ENCODE peak calls at places on chromosomes 11 and 22, in seven cellular contexts. One of them, this sample, is unnamed.

GRCh38 chr11:3662856-3663255 is 8.3 kb downstream of the CHRNA10 start:
- DNase-seq in astrocyte of the spinal cord: no peak
- DNase-seq in CD8-positive, alpha-beta memory T cell: no peak
- DNase-seq in foreskin fibroblast: no peak
- DNase-seq in adrenal gland: no peak
- DNase-seq in tibial artery: no peak
- DNase-seq in uterus: no peak
- DNase-seq in this sample: no peak

GRCh38 chr22:32059426-32059825 is 16.4 kb downstream of the SLC5A1 start:
- DNase-seq in astrocyte of the spinal cord: no peak
- DNase-seq in CD8-positive, alpha-beta memory T cell: no peak
- DNase-seq in foreskin fibroblast: no peak
- DNase-seq in adrenal gland: no peak
- DNase-seq in tibial artery: no peak
- DNase-seq in uterus: no peak
- DNase-seq in this sample: no peak

GRCh38 chr11:37858398-37858797 is 1260.4 kb upstream of the RAG2 start:
- DNase-seq in astrocyte of the spinal cord: no peak
- DNase-seq in CD8-positive, alpha-beta memory T cell: no peak
- DNase-seq in foreskin fibroblast: peak
- DNase-seq in adrenal gland: no peak
- DNase-seq in tibial artery: no peak
- DNase-seq in uterus: no peak
- DNase-seq in this sample: no peak

GRCh38 chr22:37328017-37328416 is 45.7 kb downstream of the CYTH4 start:
- DNase-seq in astrocyte of the spinal cord: peak
- DNase-seq in CD8-positive, alpha-beta memory T cell: no peak
- DNase-seq in foreskin fibroblast: peak
- DNase-seq in adrenal gland: no peak
- DNase-seq in tibial artery: no peak
- DNase-seq in uterus: no peak
- DNase-seq in this sample: peak

GRCh38 chr11:16297332-16297731 is 59.0 kb downstream of the SOX6 start:
- DNase-seq in astrocyte of the spinal cord: no peak
- DNase-seq in CD8-positive, alpha-beta memory T cell: no peak
- DNase-seq in foreskin fibroblast: no peak
- DNase-seq in adrenal gland: no peak
- DNase-seq in tibial artery: no peak
- DNase-seq in uterus: no peak
- DNase-seq in this sample: no peak

GRCh38 chr11:119728226-119728626 is 774 bp downstream of the NECTIN1 start:
- DNase-seq in astrocyte of the spinal cord: no peak
- DNase-seq in CD8-positive, alpha-beta memory T cell: no peak
- DNase-seq in foreskin fibroblast: peak
- DNase-seq in adrenal gland: no peak
- DNase-seq in tibial artery: no peak
- DNase-seq in uterus: no peak
- DNase-seq in this sample: no peak

GRCh38 chr11:2466869-2467694 is 22.3 kb downstream of the KCNQ1 start:
- DNase-seq in astrocyte of the spinal cord: no peak
- DNase-seq in CD8-positive, alpha-beta memory T cell: peak
- DNase-seq in foreskin fibroblast: no peak
- DNase-seq in adrenal gland: peak
- DNase-seq in tibial artery: peak
- DNase-seq in uterus: no peak
- DNase-seq in this sample: no peak

GRCh38 chr11:110027627-110028371 is 65.4 kb upstream of the ZC3H12C start:
- DNase-seq in astrocyte of the spinal cord: no peak
- DNase-seq in CD8-positive, alpha-beta memory T cell: no peak
- DNase-seq in foreskin fibroblast: no peak
- DNase-seq in adrenal gland: no peak
- DNase-seq in tibial artery: no peak
- DNase-seq in uterus: no peak
- DNase-seq in this sample: no peak

GRCh38 chr11:114478768-114479167 is 39.5 kb downstream of the REXO2 start:
- DNase-seq in astrocyte of the spinal cord: peak
- DNase-seq in CD8-positive, alpha-beta memory T cell: no peak
- DNase-seq in foreskin fibroblast: peak
- DNase-seq in adrenal gland: no peak
- DNase-seq in tibial artery: no peak
- DNase-seq in uterus: no peak
- DNase-seq in this sample: peak

GRCh38 chr22:28808716-28809355 is 8.5 kb upstream of the XBP1 start:
- DNase-seq in astrocyte of the spinal cord: no peak
- DNase-seq in CD8-positive, alpha-beta memory T cell: no peak
- DNase-seq in foreskin fibroblast: no peak
- DNase-seq in adrenal gland: no peak
- DNase-seq in tibial artery: no peak
- DNase-seq in uterus: no peak
- DNase-seq in this sample: no peak

GRCh38 chr11:36672815-36673450 is 74.9 kb upstream of the RAG2 start:
- DNase-seq in astrocyte of the spinal cord: peak
- DNase-seq in CD8-positive, alpha-beta memory T cell: no peak
- DNase-seq in foreskin fibroblast: peak
- DNase-seq in adrenal gland: peak
- DNase-seq in tibial artery: no peak
- DNase-seq in uterus: no peak
- DNase-seq in this sample: peak

GRCh38 chr11:119055901-119056300 is 1.1 kb downstream of the HYOU1 start:
- DNase-seq in astrocyte of the spinal cord: peak
- DNase-seq in CD8-positive, alpha-beta memory T cell: no peak
- DNase-seq in foreskin fibroblast: peak
- DNase-seq in adrenal gland: no peak
- DNase-seq in tibial artery: no peak
- DNase-seq in uterus: no peak
- DNase-seq in this sample: no peak

GRCh38 chr11:104653011-104653806 is 245.1 kb downstream of the CASP12 start:
- DNase-seq in astrocyte of the spinal cord: peak
- DNase-seq in CD8-positive, alpha-beta memory T cell: no peak
- DNase-seq in foreskin fibroblast: no peak
- DNase-seq in adrenal gland: peak
- DNase-seq in tibial artery: no peak
- DNase-seq in uterus: no peak
- DNase-seq in this sample: no peak

GRCh38 chr22:29071261-29072045 is 1.4 kb upstream of the KREMEN1 start:
- DNase-seq in astrocyte of the spinal cord: peak
- DNase-seq in CD8-positive, alpha-beta memory T cell: no peak
- DNase-seq in foreskin fibroblast: peak
- DNase-seq in adrenal gland: no peak
- DNase-seq in tibial artery: no peak
- DNase-seq in uterus: peak
- DNase-seq in this sample: no peak

GRCh38 chr11:8068605-8069221 is 12.3 kb upstream of the TUB start:
- DNase-seq in astrocyte of the spinal cord: peak
- DNase-seq in CD8-positive, alpha-beta memory T cell: no peak
- DNase-seq in foreskin fibroblast: peak
- DNase-seq in adrenal gland: peak
- DNase-seq in tibial artery: peak
- DNase-seq in uterus: peak
- DNase-seq in this sample: peak

GRCh38 chr11:106234794-106235193 is 157.3 kb downstream of the AASDHPPT start:
- DNase-seq in astrocyte of the spinal cord: no peak
- DNase-seq in CD8-positive, alpha-beta memory T cell: no peak
- DNase-seq in foreskin fibroblast: no peak
- DNase-seq in adrenal gland: no peak
- DNase-seq in tibial artery: no peak
- DNase-seq in uterus: no peak
- DNase-seq in this sample: no peak

GRCh38 chr11:5596611-5597201 is at the start of gene TRIM6:
- DNase-seq in astrocyte of the spinal cord: peak
- DNase-seq in CD8-positive, alpha-beta memory T cell: no peak
- DNase-seq in foreskin fibroblast: peak
- DNase-seq in adrenal gland: peak
- DNase-seq in tibial artery: peak
- DNase-seq in uterus: peak
- DNase-seq in this sample: no peak

GRCh38 chr11:102115557-102115956 is 5.3 kb downstream of the YAP1 start:
- DNase-seq in astrocyte of the spinal cord: peak
- DNase-seq in CD8-positive, alpha-beta memory T cell: no peak
- DNase-seq in foreskin fibroblast: peak
- DNase-seq in adrenal gland: no peak
- DNase-seq in tibial artery: no peak
- DNase-seq in uterus: no peak
- DNase-seq in this sample: peak

GRCh38 chr11:45924927-45925326 is 2.5 kb downstream of the LARGE2 start:
- DNase-seq in astrocyte of the spinal cord: no peak
- DNase-seq in CD8-positive, alpha-beta memory T cell: no peak
- DNase-seq in foreskin fibroblast: no peak
- DNase-seq in adrenal gland: no peak
- DNase-seq in tibial artery: peak
- DNase-seq in uterus: no peak
- DNase-seq in this sample: no peak

GRCh38 chr11:1345752-1346513 is 36.5 kb upstream of the TOLLIP start:
- DNase-seq in astrocyte of the spinal cord: no peak
- DNase-seq in CD8-positive, alpha-beta memory T cell: no peak
- DNase-seq in foreskin fibroblast: no peak
- DNase-seq in adrenal gland: peak
- DNase-seq in tibial artery: peak
- DNase-seq in uterus: no peak
- DNase-seq in this sample: no peak

DNA sequence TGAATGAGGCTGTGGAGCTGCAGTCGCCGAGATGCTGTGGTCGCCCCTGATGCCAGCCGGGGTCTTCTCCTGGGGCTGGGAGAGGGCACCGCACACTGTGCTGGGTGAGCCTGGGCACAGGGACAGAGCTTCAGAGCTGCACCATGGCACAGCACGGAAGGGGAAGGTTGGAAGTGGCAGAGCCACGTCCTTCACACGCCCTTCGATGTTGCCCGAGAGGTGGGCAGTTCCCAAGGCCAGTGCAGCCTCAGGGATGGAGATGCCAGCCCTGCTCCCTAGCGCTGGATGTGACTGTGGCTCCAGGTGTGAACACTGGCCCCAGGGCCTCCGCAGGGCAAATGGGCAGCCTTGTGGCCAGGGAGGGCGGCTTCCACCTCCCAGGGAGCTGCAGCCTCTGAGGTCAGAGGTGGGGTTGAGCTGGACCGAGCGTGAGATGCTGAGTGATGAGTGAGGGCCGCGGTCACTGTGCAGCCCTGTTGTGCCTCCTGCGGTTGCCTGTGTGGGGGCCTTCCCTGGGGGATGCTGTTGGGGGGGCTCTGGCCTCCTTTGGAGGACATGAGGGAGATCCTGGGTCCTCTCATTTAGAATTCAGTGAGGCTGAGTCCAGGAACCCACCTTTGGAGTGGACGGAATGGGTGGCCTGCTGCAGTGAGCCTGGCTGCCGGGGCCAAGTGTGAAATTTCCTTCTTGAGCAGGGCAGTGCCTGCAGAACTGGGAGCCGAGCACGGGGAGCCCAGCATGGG is 1090.0 kb downstream of the BRD1 start:
- DNase-seq in astrocyte of the spinal cord: no peak
- DNase-seq in CD8-positive, alpha-beta memory T cell: no peak
- DNase-seq in foreskin fibroblast: no peak
- DNase-seq in adrenal gland: no peak
- DNase-seq in tibial artery: peak
- DNase-seq in uterus: no peak
- DNase-seq in this sample: no peak
- H3K4me3 ChIP-seq in astrocyte of the spinal cord: no peak
- H3K4me3 ChIP-seq in CD8-positive, alpha-beta memory T cell: no peak
- H3K4me3 ChIP-seq in foreskin fibroblast: no peak
- H3K4me3 ChIP-seq in adrenal gland: no peak
- H3K4me3 ChIP-seq in tibial artery: no peak
- H3K4me3 ChIP-seq in uterus: no peak
- H3K4me3 ChIP-seq in this sample: no peak

GRCh38 chr22:17233348-17234043 is 14.3 kb upstream of the ADA2 start:
- DNase-seq in astrocyte of the spinal cord: no peak
- DNase-seq in CD8-positive, alpha-beta memory T cell: no peak
- DNase-seq in foreskin fibroblast: no peak
- DNase-seq in adrenal gland: no peak
- DNase-seq in tibial artery: no peak
- DNase-seq in uterus: no peak
- DNase-seq in this sample: no peak
- H3K4me3 ChIP-seq in astrocyte of the spinal cord: no peak
- H3K4me3 ChIP-seq in CD8-positive, alpha-beta memory T cell: no peak
- H3K4me3 ChIP-seq in foreskin fibroblast: no peak
- H3K4me3 ChIP-seq in adrenal gland: no peak
- H3K4me3 ChIP-seq in tibial artery: no peak
- H3K4me3 ChIP-seq in uterus: no peak
- H3K4me3 ChIP-seq in this sample: no peak

DNA sequence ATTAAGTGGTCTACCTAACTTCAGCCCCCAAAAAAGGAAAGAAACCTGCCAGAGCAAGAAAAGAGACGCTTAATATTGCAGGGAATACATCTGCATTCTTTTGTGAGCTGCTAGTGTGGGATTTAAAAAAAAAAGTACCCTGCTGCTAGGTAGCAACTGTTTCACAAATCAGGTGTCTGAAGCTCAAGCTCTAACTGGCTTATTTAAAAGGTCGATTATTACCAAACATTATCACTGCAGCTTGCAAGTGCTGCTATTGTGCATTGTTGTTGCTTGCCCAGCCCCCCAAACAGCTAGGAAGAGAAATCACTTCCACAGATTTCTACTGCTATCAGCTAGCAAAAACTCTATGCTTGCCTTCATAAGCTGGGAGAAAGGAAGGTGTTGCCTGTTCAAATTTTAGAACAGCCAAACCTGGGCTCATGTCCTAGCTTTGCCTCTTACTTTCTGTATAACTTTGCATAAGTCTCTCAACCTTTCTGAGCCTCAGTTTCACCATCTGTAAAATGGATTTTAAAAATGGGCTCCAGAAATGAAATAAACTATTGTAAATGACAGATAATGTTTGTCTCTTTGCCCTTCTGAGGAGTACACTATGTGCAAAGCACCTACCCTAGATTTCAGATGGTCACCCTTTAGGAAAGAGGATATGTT is 68.9 kb downstream of the FAM168A start:
- DNase-seq in astrocyte of the spinal cord: no peak
- DNase-seq in CD8-positive, alpha-beta memory T cell: no peak
- DNase-seq in foreskin fibroblast: no peak
- DNase-seq in adrenal gland: no peak
- DNase-seq in tibial artery: no peak
- DNase-seq in uterus: no peak
- DNase-seq in this sample: no peak
- H3K4me3 ChIP-seq in astrocyte of the spinal cord: no peak
- H3K4me3 ChIP-seq in CD8-positive, alpha-beta memory T cell: no peak
- H3K4me3 ChIP-seq in foreskin fibroblast: no peak
- H3K4me3 ChIP-seq in adrenal gland: no peak
- H3K4me3 ChIP-seq in tibial artery: peak
- H3K4me3 ChIP-seq in uterus: no peak
- H3K4me3 ChIP-seq in this sample: no peak

GRCh38 chr22:19290400-19291217 is 910 bp downstream of the CLTCL1 start:
- DNase-seq in astrocyte of the spinal cord: peak
- DNase-seq in CD8-positive, alpha-beta memory T cell: no peak
- DNase-seq in foreskin fibroblast: no peak
- DNase-seq in adrenal gland: no peak
- DNase-seq in tibial artery: no peak
- DNase-seq in uterus: no peak
- DNase-seq in this sample: no peak

GRCh38 chr22:19292262-19293230 is 1.0 kb upstream of the CLTCL1 start:
- DNase-seq in astrocyte of the spinal cord: no peak
- DNase-seq in CD8-positive, alpha-beta memory T cell: no peak
- DNase-seq in foreskin fibroblast: peak
- DNase-seq in adrenal gland: peak
- DNase-seq in tibial artery: peak
- DNase-seq in uterus: peak
- DNase-seq in this sample: peak

GRCh38 chr22:19291218-19291579 is 320 bp downstream of the CLTCL1 start:
- DNase-seq in astrocyte of the spinal cord: peak
- DNase-seq in CD8-positive, alpha-beta memory T cell: peak
- DNase-seq in foreskin fibroblast: peak
- DNase-seq in adrenal gland: peak
- DNase-seq in tibial artery: peak
- DNase-seq in uterus: peak
- DNase-seq in this sample: no peak

GRCh38 chr22:19289475-19290161 is 1.9 kb downstream of the CLTCL1 start:
- DNase-seq in astrocyte of the spinal cord: peak
- DNase-seq in CD8-positive, alpha-beta memory T cell: no peak
- DNase-seq in foreskin fibroblast: peak
- DNase-seq in adrenal gland: no peak
- DNase-seq in tibial artery: no peak
- DNase-seq in uterus: no peak
- DNase-seq in this sample: peak

GRCh38 chr22:19291580-19292261 is at the start of gene CLTCL1:
- DNase-seq in astrocyte of the spinal cord: peak
- DNase-seq in CD8-positive, alpha-beta memory T cell: peak
- DNase-seq in foreskin fibroblast: peak
- DNase-seq in adrenal gland: peak
- DNase-seq in tibial artery: peak
- DNase-seq in uterus: peak
- DNase-seq in this sample: no peak
- H3K4me3 ChIP-seq in astrocyte of the spinal cord: peak
- H3K4me3 ChIP-seq in CD8-positive, alpha-beta memory T cell: peak
- H3K4me3 ChIP-seq in foreskin fibroblast: peak
- H3K4me3 ChIP-seq in adrenal gland: peak
- H3K4me3 ChIP-seq in tibial artery: peak
- H3K4me3 ChIP-seq in uterus: peak
- H3K4me3 ChIP-seq in this sample: peak